ENCODE peak calls at places on chromosomes 5 and 9, in five cellular contexts. B is left ventricle myocardium inferior, R is nucleus accumbens, I is substantia nigra, P is amygdala. C is an unnamed sample.

GRCh38 chr5:149114403-149115312 is 26.6 kb upstream of the ABLIM3 start:
- DNase-seq in R (peak), I (peak), B (peak), P (peak), C (peak)

GRCh38 chr9:129737479-129738269 is 15.2 kb downstream of the PTGES start:
- DNase-seq in B (peak), R (peak), P (peak), I (peak), C (peak)

GRCh38 chr9:96871176-96871575 is 16.9 kb upstream of the ZNF782 start:
- DNase-seq in I (no peak), R (no peak), B (no peak), P (no peak), C (no peak)

GRCh38 chr9:124886866-124887492 is 25.0 kb downstream of the ARPC5L start:
- DNase-seq in R (no peak), P (no peak), I (no peak), B (no peak), C (peak)

GRCh38 chr5:115460476-115460875 is 84.1 kb downstream of the FEM1C start:
- DNase-seq in R (no peak), P (no peak), I (no peak), B (peak), C (no peak)

GRCh38 chr9:98801969-98802371 is 5.5 kb upstream of the GALNT12 start:
- DNase-seq in B (no peak), P (no peak), R (no peak), I (no peak), C (no peak)

GRCh38 chr5:125112196-125112595 is 365.8 kb upstream of the ZNF608 start:
- DNase-seq in P (no peak), B (no peak), I (no peak), R (no peak), C (no peak)

GRCh38 chr5:5044240-5044840 is 95.8 kb upstream of the ADAMTS16 start:
- DNase-seq in B (no peak), R (no peak), P (no peak), I (no peak), C (no peak)

GRCh38 chr5:56066931-56067450 is 72.2 kb upstream of the IL6ST start:
- DNase-seq in B (no peak), I (no peak), P (no peak), R (no peak), C (no peak)

GRCh38 chr5:59174248-59174844 is 591.5 kb downstream of the RAB3C start:
- DNase-seq in R (no peak), B (no peak), P (no peak), I (no peak), C (peak)

GRCh38 chr5:150061538-150061995 is 24.8 kb downstream of the CSF1R start:
- DNase-seq in B (no peak), I (no peak), R (no peak), P (no peak), C (no peak)

GRCh38 chr5:40046792-40047191 is 622.0 kb upstream of the DAB2 start:
- DNase-seq in R (no peak), I (no peak), P (no peak), B (no peak), C (no peak)

GRCh38 chr9:129761901-129762359 is 9.1 kb upstream of the PTGES start:
- DNase-seq in B (no peak), R (no peak), P (no peak), I (no peak), C (peak)

GRCh38 chr5:15495026-15495425 is 5.0 kb upstream of the FBXL7 start:
- DNase-seq in I (no peak), B (no peak), R (no peak), P (no peak), C (no peak)

GRCh38 chr9:109314011-109314531 is 6.8 kb downstream of the EPB41L4B start:
- DNase-seq in R (no peak), I (no peak), P (no peak), B (no peak), C (peak)

GRCh38 chr9:91102269-91102668 is 259.4 kb downstream of the AUH start:
- DNase-seq in P (no peak), B (no peak), I (no peak), R (no peak), C (no peak)

GRCh38 chr9:2126331-2126789 is 111.2 kb downstream of the SMARCA2 start:
- DNase-seq in P (no peak), R (no peak), I (no peak), B (no peak), C (no peak)

GRCh38 chr9:131097259-131097947 is 1.1 kb downstream of the AIF1L start:
- DNase-seq in I (no peak), P (no peak), R (no peak), B (no peak), C (peak)

GRCh38 chr5:31048282-31048974 is 145.1 kb upstream of the CDH6 start:
- DNase-seq in P (no peak), I (no peak), B (no peak), R (no peak), C (no peak)

GRCh38 chr9:79974806-79975422 is 403.1 kb downstream of the TLE4 start:
- DNase-seq in B (no peak), P (no peak), R (no peak), I (no peak), C (peak)

GRCh38 chr5:125176005-125176390 is 429.6 kb upstream of the ZNF608 start:
- DNase-seq in P (no peak), R (no peak), I (no peak), B (no peak), C (no peak)

GRCh38 chr9:132128191-132128590 is 33.7 kb upstream of the NTNG2 start:
- DNase-seq in I (no peak), P (no peak), B (no peak), R (no peak), C (peak)

GRCh38 chr5:125151150-125151932 is 404.9 kb upstream of the ZNF608 start:
- DNase-seq in I (no peak), B (no peak), R (no peak), P (no peak), C (no peak)

GRCh38 chr9:87525546-87526303 is 28.1 kb downstream of the DAPK1 start:
- DNase-seq in B (no peak), P (no peak), R (no peak), I (no peak), C (peak)

GRCh38 chr9:99680191-99680590 is 141.5 kb upstream of the NR4A3 start:
- DNase-seq in R (no peak), B (no peak), I (no peak), P (no peak), C (no peak)

GRCh38 chr9:93304574-93305496 is 120.9 kb downstream of the WNK2 start:
- DNase-seq in R (peak), P (peak), B (peak), I (no peak), C (peak)

GRCh38 chr9:33737811-33738606 is 57.4 kb upstream of the PRSS3 start:
- DNase-seq in R (no peak), P (no peak), B (peak), I (no peak), C (peak)

GRCh38 chr5:64074533-64074932 is 91.1 kb upstream of the RNF180 start:
- DNase-seq in I (no peak), R (no peak), B (no peak), P (no peak), C (peak)

GRCh38 chr9:12735669-12736068 is 39.2 kb upstream of the LURAP1L start:
- DNase-seq in P (no peak), I (no peak), R (no peak), B (no peak), C (no peak)

GRCh38 chr5:34743878-34744277 is 87.8 kb downstream of the RAI14 start:
- DNase-seq in I (no peak), R (no peak), P (no peak), B (no peak), C (no peak)

GRCh38 chr9:89919171-89919681 is 314.4 kb downstream of the GADD45G start:
- DNase-seq in R (no peak), P (peak), I (no peak), B (peak), C (peak)

GRCh38 chr5:4551034-4551433 is 589.1 kb upstream of the ADAMTS16 start:
- DNase-seq in I (no peak), B (no peak), P (no peak), R (no peak), C (no peak)

GRCh38 chr5:177434437-177434836 is 8.0 kb downstream of the GRK6 start:
- DNase-seq in R (no peak), P (no peak), B (no peak), I (no peak), C (no peak)